ENCODE peak calls at places on chromosomes 4 and X, in ten cellular contexts. V is ovary, I is K562, F is sigmoid colon, P is stomach, G is A549, K is tibial nerve, C is HepG2, D is H1, A is SK-N-SH. J is an unnamed sample.

GRCh38 chrX:70508296-70508911 is 63.8 kb downstream of the DLG3 start:
- DNase-seq in V (no peak), I (no peak), F (no peak), P (no peak), G (no peak), K (no peak), C (peak), D (no peak), A (no peak), J (no peak)

GRCh38 chrX:154373340-154374306 is 811 bp downstream of the FLNA start:
- DNase-seq in V (peak), I (peak), F (no peak), P (peak), G (peak), K (peak), C (peak), D (peak), A (no peak), J (peak)

GRCh38 chr4:104971458-104971857 is 175.2 kb upstream of the TET2 start:
- DNase-seq in V (no peak), I (no peak), F (no peak), P (no peak), G (no peak), K (no peak), C (no peak), D (no peak), A (no peak), J (no peak)

GRCh38 chr4:108793413-108793812 is 30.6 kb upstream of the ETNPPL start:
- DNase-seq in V (no peak), I (no peak), F (no peak), P (no peak), G (no peak), K (no peak), C (no peak), D (no peak), A (no peak), J (no peak)

GRCh38 chr4:151250706-151251105 is 26.3 kb upstream of the PRSS48 start:
- DNase-seq in V (no peak), I (no peak), F (no peak), P (no peak), G (no peak), K (no peak), C (no peak), D (peak), A (no peak), J (no peak)

GRCh38 chr4:153233761-153234371 is 29.6 kb downstream of the TRIM2 start:
- DNase-seq in V (no peak), I (no peak), F (peak), P (peak), G (peak), K (no peak), C (no peak), D (no peak), A (no peak), J (peak)

GRCh38 chr4:7068883-7069282 is 1.0 kb upstream of the GRPEL1 start:
- DNase-seq in V (no peak), I (peak), F (peak), P (no peak), G (no peak), K (no peak), C (no peak), D (no peak), A (peak), J (no peak)

GRCh38 chr4:147984065-147984777 is 252.3 kb downstream of the ARHGAP10 start:
- DNase-seq in V (no peak), I (peak), F (no peak), P (no peak), G (peak), K (no peak), C (peak), D (peak), A (peak), J (peak)

GRCh38 chr4:150501019-150501727 is 80.8 kb upstream of the MAB21L2 start:
- DNase-seq in V (no peak), I (no peak), F (no peak), P (no peak), G (peak), K (no peak), C (no peak), D (no peak), A (no peak), J (no peak)

GRCh38 chr4:119774840-119775239 is 146.2 kb upstream of the PDE5A start:
- DNase-seq in V (no peak), I (no peak), F (no peak), P (no peak), G (no peak), K (no peak), C (no peak), D (no peak), A (no peak), J (no peak)

GRCh38 chr4:139628184-139629012 is 37.2 kb upstream of the MGST2 start:
- DNase-seq in V (no peak), I (no peak), F (no peak), P (peak), G (no peak), K (no peak), C (no peak), D (no peak), A (no peak), J (peak)
- H3K27ac ChIP-seq in V (no peak), I (no peak), F (no peak), P (no peak), G (no peak), K (no peak), C (no peak), D (no peak), A (no peak), J (no peak)

GRCh38 chr4:125316391-125316780 is 1.6 kb downstream of the FAT4 start:
- DNase-seq in V (no peak), I (no peak), F (no peak), P (peak), G (peak), K (peak), C (no peak), D (no peak), A (peak), J (peak)

GRCh38 chr4:125315571-125316390 is 1.0 kb downstream of the FAT4 start:
- DNase-seq in V (peak), I (no peak), F (peak), P (peak), G (peak), K (no peak), C (peak), D (no peak), A (peak), J (peak)

GRCh38 chr4:125319311-125319710 is 4.6 kb downstream of the FAT4 start:
- DNase-seq in V (no peak), I (no peak), F (no peak), P (no peak), G (no peak), K (no peak), C (no peak), D (no peak), A (no peak), J (no peak)

GRCh38 chr4:125316781-125317525 is 2.2 kb downstream of the FAT4 start:
- DNase-seq in V (peak), I (no peak), F (peak), P (peak), G (peak), K (no peak), C (no peak), D (no peak), A (peak), J (peak)

DNA sequence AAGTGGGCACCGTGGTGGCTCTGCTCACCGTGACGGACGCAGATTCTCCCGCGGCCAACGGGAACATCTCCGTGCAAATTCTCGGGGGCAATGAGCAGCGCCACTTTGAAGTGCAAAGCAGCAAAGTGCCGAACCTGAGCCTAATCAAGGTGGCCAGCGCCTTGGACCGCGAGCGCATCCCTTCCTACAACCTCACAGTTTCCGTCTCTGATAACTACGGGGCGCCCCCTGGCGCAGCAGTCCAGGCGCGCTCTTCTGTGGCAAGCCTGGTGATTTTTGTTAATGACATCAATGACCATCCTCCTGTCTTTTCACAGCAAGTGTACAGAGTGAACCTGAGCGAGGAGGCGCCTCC is 2.7 kb downstream of the FAT4 start:
- DNase-seq in V (no peak), I (no peak), F (peak), P (no peak), G (peak), K (peak), C (no peak), D (no peak), A (peak), J (peak)
- TF ChIP-seq EP300 in V (no peak), I (no peak), F (no peak), P (no peak), G (no peak), K (no peak), C (no peak), D (no peak), A (no peak), J (no peak)

GRCh38 chrX:133786382-133786781 is 199.0 kb downstream of the GPC3 start:
- DNase-seq in V (no peak), I (no peak), F (no peak), P (no peak), G (no peak), K (no peak), C (no peak), D (no peak), A (no peak), J (no peak)

GRCh38 chrX:133781174-133781573 is 204.2 kb downstream of the GPC3 start:
- DNase-seq in V (no peak), I (no peak), F (no peak), P (no peak), G (no peak), K (no peak), C (no peak), D (no peak), A (no peak), J (no peak)

GRCh38 chrX:133783273-133783672 is 202.1 kb downstream of the GPC3 start:
- DNase-seq in V (no peak), I (no peak), F (no peak), P (no peak), G (no peak), K (no peak), C (no peak), D (no peak), A (no peak), J (no peak)
- H3K27ac ChIP-seq in V (no peak), I (no peak), F (no peak), P (no peak), G (no peak), K (no peak), C (no peak), D (no peak), A (no peak), J (no peak)

GRCh38 chrX:139538907-139539593 is 8.5 kb downstream of the F9 start:
- DNase-seq in V (no peak), I (no peak), F (no peak), P (no peak), G (no peak), K (no peak), C (no peak), D (no peak), A (no peak), J (no peak)
- TF ChIP-seq EP300 in V (no peak), I (no peak), F (no peak), P (no peak), G (no peak), K (no peak), C (no peak), D (no peak), A (no peak), J (no peak)

J was measured in transverse colon.